ENCODE peak calls at places on chromosomes 3 and 15, in eight cellular contexts. One of them, this sample, is unnamed. For H3K4me1, the result is how much of the 10 kb centered on the place peaks cover.

GRCh38 chr3:178054505-178054904 is 481.7 kb upstream of the KCNMB2 start:
- DNase-seq in mucosa of descending colon: no peak
- DNase-seq in suprapubic skin: no peak
- DNase-seq in small intestine: no peak
- DNase-seq in NT2/D1: no peak
- DNase-seq in aorta: no peak
- DNase-seq in IMR-90: no peak
- DNase-seq in adrenal gland: no peak
- DNase-seq in this sample: no peak

GRCh38 chr3:169634618-169635236 is 28.8 kb downstream of the MECOM start:
- DNase-seq in mucosa of descending colon: peak
- DNase-seq in suprapubic skin: no peak
- DNase-seq in small intestine: peak
- DNase-seq in NT2/D1: no peak
- DNase-seq in aorta: no peak
- DNase-seq in IMR-90: no peak
- DNase-seq in adrenal gland: no peak
- DNase-seq in this sample: no peak

GRCh38 chr3:104359546-104359945 is 1007.2 kb upstream of the ALCAM start:
- DNase-seq in mucosa of descending colon: no peak
- DNase-seq in suprapubic skin: no peak
- DNase-seq in small intestine: no peak
- DNase-seq in NT2/D1: peak
- DNase-seq in aorta: no peak
- DNase-seq in IMR-90: peak
- DNase-seq in adrenal gland: no peak
- DNase-seq in this sample: no peak

GRCh38 chr15:80659375-80659774 is 35.7 kb upstream of the ABHD17C start:
- DNase-seq in mucosa of descending colon: no peak
- DNase-seq in suprapubic skin: no peak
- DNase-seq in small intestine: peak
- DNase-seq in NT2/D1: peak
- DNase-seq in aorta: no peak
- DNase-seq in IMR-90: no peak
- DNase-seq in adrenal gland: no peak
- DNase-seq in this sample: no peak

GRCh38 chr3:172280406-172281051 is 167.7 kb downstream of the GHSR start:
- DNase-seq in mucosa of descending colon: no peak
- DNase-seq in suprapubic skin: no peak
- DNase-seq in small intestine: no peak
- DNase-seq in NT2/D1: no peak
- DNase-seq in aorta: no peak
- DNase-seq in IMR-90: peak
- DNase-seq in adrenal gland: no peak
- DNase-seq in this sample: no peak

GRCh38 chr3:37741644-37742043 is 120.0 kb upstream of the CTDSPL start:
- DNase-seq in mucosa of descending colon: peak
- DNase-seq in suprapubic skin: no peak
- DNase-seq in small intestine: peak
- DNase-seq in NT2/D1: no peak
- DNase-seq in aorta: peak
- DNase-seq in IMR-90: no peak
- DNase-seq in adrenal gland: peak
- DNase-seq in this sample: no peak

GRCh38 chr15:29652595-29652994 is 169.7 kb downstream of the TJP1 start:
- DNase-seq in mucosa of descending colon: no peak
- DNase-seq in suprapubic skin: no peak
- DNase-seq in small intestine: no peak
- DNase-seq in NT2/D1: no peak
- DNase-seq in aorta: no peak
- DNase-seq in IMR-90: no peak
- DNase-seq in adrenal gland: no peak
- DNase-seq in this sample: no peak

GRCh38 chr3:130838898-130839572 is 54.8 kb upstream of the ATP2C1 start:
- DNase-seq in mucosa of descending colon: no peak
- DNase-seq in suprapubic skin: no peak
- DNase-seq in small intestine: no peak
- DNase-seq in NT2/D1: no peak
- DNase-seq in aorta: no peak
- DNase-seq in IMR-90: no peak
- DNase-seq in adrenal gland: no peak
- DNase-seq in this sample: no peak

GRCh38 chr15:30991301-30992072 is at the start of gene MTMR10:
- DNase-seq in mucosa of descending colon: peak
- DNase-seq in suprapubic skin: peak
- DNase-seq in small intestine: peak
- DNase-seq in NT2/D1: peak
- DNase-seq in aorta: peak
- DNase-seq in IMR-90: peak
- DNase-seq in adrenal gland: peak
- DNase-seq in this sample: peak

GRCh38 chr3:129001101-129001816 is at the start of gene EFCC1:
- DNase-seq in mucosa of descending colon: peak
- DNase-seq in suprapubic skin: peak
- DNase-seq in small intestine: no peak
- DNase-seq in NT2/D1: no peak
- DNase-seq in aorta: no peak
- DNase-seq in IMR-90: no peak
- DNase-seq in adrenal gland: peak
- DNase-seq in this sample: no peak

GRCh38 chr15:47787875-47788274 is 70.6 kb downstream of the SEMA6D start:
- DNase-seq in mucosa of descending colon: no peak
- DNase-seq in suprapubic skin: no peak
- DNase-seq in small intestine: no peak
- DNase-seq in NT2/D1: no peak
- DNase-seq in aorta: no peak
- DNase-seq in IMR-90: no peak
- DNase-seq in adrenal gland: no peak
- DNase-seq in this sample: no peak

GRCh38 chr15:70799667-70800450 is 36.5 kb upstream of the UACA start:
- DNase-seq in mucosa of descending colon: no peak
- DNase-seq in suprapubic skin: no peak
- DNase-seq in small intestine: no peak
- DNase-seq in NT2/D1: no peak
- DNase-seq in aorta: peak
- DNase-seq in IMR-90: peak
- DNase-seq in adrenal gland: no peak
- DNase-seq in this sample: no peak

GRCh38 chr3:25861566-25861965 is 71.7 kb downstream of the OXSM start:
- DNase-seq in mucosa of descending colon: no peak
- DNase-seq in suprapubic skin: no peak
- DNase-seq in small intestine: no peak
- DNase-seq in NT2/D1: no peak
- DNase-seq in aorta: no peak
- DNase-seq in IMR-90: no peak
- DNase-seq in adrenal gland: no peak
- DNase-seq in this sample: no peak

GRCh38 chr3:25863011-25863415 is 73.1 kb downstream of the OXSM start:
- DNase-seq in mucosa of descending colon: no peak
- DNase-seq in suprapubic skin: no peak
- DNase-seq in small intestine: no peak
- DNase-seq in NT2/D1: no peak
- DNase-seq in aorta: no peak
- DNase-seq in IMR-90: no peak
- DNase-seq in adrenal gland: no peak
- DNase-seq in this sample: no peak

GRCh38 chr3:25863560-25863959 is 73.7 kb downstream of the OXSM start:
- DNase-seq in mucosa of descending colon: no peak
- DNase-seq in suprapubic skin: no peak
- DNase-seq in small intestine: no peak
- DNase-seq in NT2/D1: no peak
- DNase-seq in aorta: no peak
- DNase-seq in IMR-90: no peak
- DNase-seq in adrenal gland: no peak
- DNase-seq in this sample: no peak
- H3K4me1 ChIP-seq in mucosa of descending colon: under half
- H3K4me1 ChIP-seq in suprapubic skin: under half
- H3K4me1 ChIP-seq in small intestine: under half
- H3K4me1 ChIP-seq in NT2/D1: under half
- H3K4me1 ChIP-seq in aorta: under half
- H3K4me1 ChIP-seq in IMR-90: under half
- H3K4me1 ChIP-seq in adrenal gland: under half
- H3K4me1 ChIP-seq in this sample: under half

GRCh38 chr3:146625117-146625775 is 20.1 kb upstream of the PLSCR5 start:
- DNase-seq in mucosa of descending colon: no peak
- DNase-seq in suprapubic skin: no peak
- DNase-seq in small intestine: peak
- DNase-seq in NT2/D1: no peak
- DNase-seq in aorta: no peak
- DNase-seq in IMR-90: peak
- DNase-seq in adrenal gland: no peak
- DNase-seq in this sample: no peak
- H3K4me3 ChIP-seq in mucosa of descending colon: no peak
- H3K4me3 ChIP-seq in suprapubic skin: peak
- H3K4me3 ChIP-seq in small intestine: no peak
- H3K4me3 ChIP-seq in NT2/D1: no peak
- H3K4me3 ChIP-seq in aorta: no peak
- H3K4me3 ChIP-seq in IMR-90: no peak
- H3K4me3 ChIP-seq in adrenal gland: peak
- H3K4me3 ChIP-seq in this sample: peak

DNA sequence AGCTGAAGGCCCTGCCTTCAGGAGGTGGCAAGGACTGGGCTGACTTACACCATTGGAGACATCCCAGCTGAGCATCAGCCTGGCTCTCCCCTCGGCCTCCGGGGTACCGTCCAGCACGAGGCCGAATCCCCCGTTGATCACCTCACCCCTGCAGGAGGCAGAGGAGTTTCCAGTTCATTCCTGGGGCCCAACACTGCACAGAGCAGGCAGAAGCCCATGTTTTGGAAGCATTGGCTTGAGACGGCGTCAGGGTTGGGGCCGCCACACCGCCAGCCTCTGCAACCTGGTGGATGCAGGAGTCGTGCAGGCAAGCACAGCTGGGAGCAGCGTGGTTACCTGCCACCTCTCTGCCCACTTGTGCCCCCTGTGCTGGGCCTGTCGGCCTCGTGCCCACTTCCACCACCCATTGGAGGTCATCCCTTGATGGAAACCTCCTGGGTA is 7.7 kb upstream of the ZXDC start:
- DNase-seq in mucosa of descending colon: no peak
- DNase-seq in suprapubic skin: peak
- DNase-seq in small intestine: no peak
- DNase-seq in NT2/D1: no peak
- DNase-seq in aorta: no peak
- DNase-seq in IMR-90: no peak
- DNase-seq in adrenal gland: no peak
- DNase-seq in this sample: no peak
- H3K4me1 ChIP-seq in mucosa of descending colon: under half
- H3K4me1 ChIP-seq in suprapubic skin: under half
- H3K4me1 ChIP-seq in small intestine: under half
- H3K4me1 ChIP-seq in NT2/D1: under half
- H3K4me1 ChIP-seq in aorta: under half
- H3K4me1 ChIP-seq in IMR-90: under half
- H3K4me1 ChIP-seq in adrenal gland: under half
- H3K4me1 ChIP-seq in this sample: under half

GRCh38 chr3:156285626-156286025 is 165.2 kb downstream of the KCNAB1 start:
- DNase-seq in mucosa of descending colon: no peak
- DNase-seq in suprapubic skin: no peak
- DNase-seq in small intestine: no peak
- DNase-seq in NT2/D1: no peak
- DNase-seq in aorta: no peak
- DNase-seq in IMR-90: no peak
- DNase-seq in adrenal gland: no peak
- DNase-seq in this sample: no peak

GRCh38 chr3:156293566-156293965 is 173.2 kb downstream of the KCNAB1 start:
- DNase-seq in mucosa of descending colon: no peak
- DNase-seq in suprapubic skin: no peak
- DNase-seq in small intestine: no peak
- DNase-seq in NT2/D1: no peak
- DNase-seq in aorta: no peak
- DNase-seq in IMR-90: no peak
- DNase-seq in adrenal gland: no peak
- DNase-seq in this sample: no peak

GRCh38 chr3:156290917-156291268 is 170.5 kb downstream of the KCNAB1 start:
- DNase-seq in mucosa of descending colon: no peak
- DNase-seq in suprapubic skin: no peak
- DNase-seq in small intestine: no peak
- DNase-seq in NT2/D1: no peak
- DNase-seq in aorta: no peak
- DNase-seq in IMR-90: no peak
- DNase-seq in adrenal gland: no peak
- DNase-seq in this sample: no peak

GRCh38 chr3:156291269-156292123 is 171.1 kb downstream of the KCNAB1 start:
- DNase-seq in mucosa of descending colon: no peak
- DNase-seq in suprapubic skin: no peak
- DNase-seq in small intestine: no peak
- DNase-seq in NT2/D1: no peak
- DNase-seq in aorta: peak
- DNase-seq in IMR-90: peak
- DNase-seq in adrenal gland: no peak
- DNase-seq in this sample: no peak
- H3K4me3 ChIP-seq in mucosa of descending colon: no peak
- H3K4me3 ChIP-seq in suprapubic skin: peak
- H3K4me3 ChIP-seq in small intestine: no peak
- H3K4me3 ChIP-seq in NT2/D1: peak
- H3K4me3 ChIP-seq in aorta: peak
- H3K4me3 ChIP-seq in IMR-90: peak
- H3K4me3 ChIP-seq in adrenal gland: no peak
- H3K4me3 ChIP-seq in this sample: no peak

DNA sequence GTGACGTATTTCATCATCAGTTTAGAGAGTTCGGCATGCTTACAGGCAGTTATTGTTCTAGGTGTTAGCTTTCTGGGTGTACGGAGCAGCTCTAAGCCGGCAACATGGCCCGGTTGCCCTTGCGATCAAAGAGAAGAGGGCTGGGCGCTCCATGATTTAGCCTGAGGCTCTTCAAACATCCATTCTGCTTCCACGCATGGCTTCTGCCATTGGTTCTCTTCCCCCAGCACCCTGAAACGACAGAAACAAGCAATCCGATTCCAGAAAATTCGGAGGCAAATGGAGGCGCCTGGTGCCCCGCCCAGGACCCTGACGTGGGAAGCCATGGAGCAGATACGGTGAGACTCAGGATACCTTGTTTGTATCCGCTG is 574 bp downstream of the NGRN start:
- DNase-seq in mucosa of descending colon: peak
- DNase-seq in suprapubic skin: no peak
- DNase-seq in small intestine: peak
- DNase-seq in NT2/D1: no peak
- DNase-seq in aorta: peak
- DNase-seq in IMR-90: peak
- DNase-seq in adrenal gland: peak
- DNase-seq in this sample: no peak
- H3K4me1 ChIP-seq in mucosa of descending colon: under half
- H3K4me1 ChIP-seq in suprapubic skin: half or more
- H3K4me1 ChIP-seq in small intestine: under half
- H3K4me1 ChIP-seq in NT2/D1: under half
- H3K4me1 ChIP-seq in aorta: under half
- H3K4me1 ChIP-seq in IMR-90: under half
- H3K4me1 ChIP-seq in adrenal gland: under half
- H3K4me1 ChIP-seq in this sample: under half

DNA sequence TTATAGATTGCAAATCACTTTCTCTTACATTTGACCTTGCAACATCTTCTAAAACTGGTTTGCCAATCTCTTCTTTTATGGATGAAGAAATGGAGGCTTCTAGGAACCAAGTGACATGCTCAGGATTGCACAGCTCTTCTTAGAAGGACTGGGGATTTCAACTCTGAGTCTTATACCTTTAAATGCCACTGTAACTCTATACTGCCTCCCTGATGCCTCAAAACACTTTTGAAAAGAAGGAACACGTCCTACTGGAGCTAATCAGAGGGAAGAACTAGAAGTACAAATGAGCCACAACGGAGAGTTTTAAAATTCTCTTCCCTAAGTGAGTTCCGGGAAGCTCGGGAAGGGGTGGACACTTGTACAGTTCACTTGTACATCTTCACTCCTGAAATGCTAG is 973 bp upstream of the MITF start:
- DNase-seq in mucosa of descending colon: no peak
- DNase-seq in suprapubic skin: no peak
- DNase-seq in small intestine: peak
- DNase-seq in NT2/D1: no peak
- DNase-seq in aorta: no peak
- DNase-seq in IMR-90: peak
- DNase-seq in adrenal gland: no peak
- DNase-seq in this sample: no peak
- H3K4me3 ChIP-seq in mucosa of descending colon: no peak
- H3K4me3 ChIP-seq in suprapubic skin: peak
- H3K4me3 ChIP-seq in small intestine: no peak
- H3K4me3 ChIP-seq in NT2/D1: peak
- H3K4me3 ChIP-seq in aorta: peak
- H3K4me3 ChIP-seq in IMR-90: peak
- H3K4me3 ChIP-seq in adrenal gland: peak
- H3K4me3 ChIP-seq in this sample: peak

This sample was measured in RWPE2.